ENCODE peak calls at places on chromosomes 1 and 21, in seven cellular contexts. E is HTR-8/SVneo; M is NCI-H1694; U is EL; F is fibroblast of mammary gland; W is Kasumi-1; K is stimulated activated CD4-positive, alpha-beta T cell treated with anti-CD3 and anti-CD28 coated beads, Interleukin-12 subunit alpha, Interleukin-12 subunit beta, amount 100 ng/mL, for 48 hours. Y is an unnamed sample.

GRCh38 chr1:2457444-2457843 is 18.6 kb upstream of the PLCH2 start:
- DNase-seq in E (no peak), M (no peak), U (no peak), F (no peak), W (no peak), K (no peak), Y (no peak)

GRCh38 chr1:6592865-6593593 is 9.6 kb downstream of the KLHL21 start:
- DNase-seq in E (no peak), M (no peak), U (no peak), F (no peak), W (no peak), K (no peak), Y (no peak)

GRCh38 chr1:151905070-151905442 is 4.3 kb downstream of the THEM4 start:
- DNase-seq in E (no peak), M (no peak), U (no peak), F (peak), W (no peak), K (peak), Y (no peak)

GRCh38 chr1:247111636-247112478 is 7.7 kb upstream of the ZNF669 start:
- DNase-seq in E (peak), M (peak), U (peak), F (peak), W (no peak), K (no peak), Y (peak)

GRCh38 chr1:32362474-32363313 is at the start of the genes FAM229A and TSSK3:
- DNase-seq in E (no peak), M (no peak), U (no peak), F (no peak), W (no peak), K (no peak), Y (no peak)

GRCh38 chr1:51234721-51235425 is 1.2 kb upstream of the RNF11 start:
- DNase-seq in E (no peak), M (peak), U (peak), F (peak), W (peak), K (no peak), Y (peak)

GRCh38 chr1:157170677-157171515 is 32.7 kb upstream of the ETV3 start:
- DNase-seq in E (peak), M (peak), U (peak), F (peak), W (peak), K (peak), Y (no peak)

GRCh38 chr21:45135868-45136267 is 61.5 kb downstream of the ADARB1 start:
- DNase-seq in E (no peak), M (no peak), U (peak), F (no peak), W (no peak), K (no peak), Y (peak)

GRCh38 chr1:247548092-247548491 is 842 bp upstream of the GCSAML start:
- DNase-seq in E (no peak), M (no peak), U (no peak), F (no peak), W (peak), K (no peak), Y (no peak)